ENCODE peak calls at places on chromosomes 3 and 15, in four cellular contexts. B is activated naive CD4-positive, alpha-beta T cell treated with anti-CD3 and anti-CD28 coated beads, Interleukin-2, amount 50 U/mL, for 72 hours; F is naive thymus-derived CD8-positive, alpha-beta T cell; U is pancreas. O is an unnamed sample.

GRCh38 chr3:38345879-38346583 is 554 bp upstream of the XYLB start:
- ATAC-seq in B (peak), F (no peak), U (peak), O (peak)

GRCh38 chr15:89963301-89964288 is 37.5 kb upstream of the ZNF710 start:
- ATAC-seq in B (no peak), F (no peak), U (no peak), O (no peak)

GRCh38 chr3:188940213-188940914 is 231.4 kb upstream of the TPRG1 start:
- ATAC-seq in B (no peak), F (no peak), U (peak), O (no peak)

GRCh38 chr3:33578325-33579180 is 138.3 kb upstream of the UBP1 start:
- ATAC-seq in B (no peak), F (no peak), U (no peak), O (no peak)

GRCh38 chr3:127475975-127476374 is 114.6 kb downstream of the TPRA1 start:
- ATAC-seq in B (no peak), F (no peak), U (no peak), O (no peak)

GRCh38 chr3:133588035-133588434 is 14.5 kb downstream of the CDV3 start:
- ATAC-seq in B (no peak), F (no peak), U (no peak), O (peak)

GRCh38 chr3:24259901-24260512 is 234.6 kb downstream of the THRB start:
- ATAC-seq in B (no peak), F (no peak), U (peak), O (no peak)

GRCh38 chr3:34504755-34505154 is 706.3 kb downstream of the PDCD6IP start:
- ATAC-seq in B (no peak), F (no peak), U (no peak), O (no peak)

GRCh38 chr15:65423977-65424679 is 1.4 kb upstream of the IGDCC4 start:
- ATAC-seq in B (no peak), F (no peak), U (no peak), O (no peak)

GRCh38 chr3:139302084-139302800 is 41.6 kb upstream of the MRPS22 start:
- ATAC-seq in B (peak), F (no peak), U (peak), O (no peak)

GRCh38 chr3:100776736-100777135 is 67.4 kb downstream of the TFG start:
- ATAC-seq in B (no peak), F (no peak), U (no peak), O (peak)

GRCh38 chr15:31378363-31378903 is 51.8 kb downstream of the KLF13 start:
- ATAC-seq in B (peak), F (peak), U (no peak), O (no peak)

GRCh38 chr3:114451051-114451451 is 157.2 kb downstream of the TIGIT start:
- ATAC-seq in B (no peak), F (no peak), U (peak), O (no peak)

GRCh38 chr15:32030795-32031194 is 480 bp downstream of the CHRNA7 start:
- ATAC-seq in B (no peak), F (no peak), U (peak), O (no peak)

GRCh38 chr3:122351612-122352011 is 26.6 kb downstream of the CSTA start:
- ATAC-seq in B (no peak), F (no peak), U (no peak), O (no peak)

GRCh38 chr15:70212288-70212962 is 114.7 kb upstream of the TLE3 start:
- ATAC-seq in B (no peak), F (no peak), U (peak), O (no peak)

GRCh38 chr3:55718475-55718874 is 231.4 kb upstream of the WNT5A start:
- ATAC-seq in B (no peak), F (no peak), U (no peak), O (no peak)

GRCh38 chr3:149299938-149300791 is 33.3 kb downstream of the TM4SF18 start:
- ATAC-seq in B (peak), F (no peak), U (peak), O (peak)

GRCh38 chr15:99547474-99547873 is 18.3 kb upstream of the MEF2A start:
- ATAC-seq in B (no peak), F (no peak), U (no peak), O (no peak)

GRCh38 chr15:52171807-52172206 is 19.4 kb downstream of the GNB5 start:
- ATAC-seq in B (no peak), F (no peak), U (peak), O (no peak)